ENCODE peak calls at places on chromosomes 5 and 9, in four cellular contexts. O is activated B cell treated with CpG ODN at 0.5 μM for 24 hours, Y is foreskin fibroblast, V is fibroblast of lung. R is an unnamed sample.

GRCh38 chr9:84070590-84070989 is 90.0 kb downstream of the RMI1 start:
- DNase-seq in O (no peak), Y (no peak), V (no peak), R (no peak)

GRCh38 chr9:131578778-131579504 is 33.6 kb downstream of the PRRT1B start:
- DNase-seq in O (no peak), Y (no peak), V (no peak), R (no peak)

GRCh38 chr5:165209101-165209727 is 1703.8 kb downstream of the MAT2B start:
- DNase-seq in O (no peak), Y (peak), V (peak), R (peak)

GRCh38 chr9:124462739-124463138 is 12.5 kb downstream of the ADGRD2 start:
- DNase-seq in O (no peak), Y (no peak), V (no peak), R (no peak)

GRCh38 chr5:140011297-140011802 is 31.7 kb downstream of the NRG2 start:
- DNase-seq in O (no peak), Y (peak), V (peak), R (no peak)

GRCh38 chr5:181190711-181191525 is 14.1 kb downstream of the TRIM7 start:
- DNase-seq in O (peak), Y (peak), V (peak), R (no peak)

GRCh38 chr9:77708416-77708815 is 60.3 kb upstream of the GNA14 start:
- DNase-seq in O (no peak), Y (peak), V (peak), R (peak)

GRCh38 chr5:132086277-132086794 is 12.7 kb downstream of the CSF2 start:
- DNase-seq in O (no peak), Y (peak), V (peak), R (peak)

GRCh38 chr9:477146-477545 is 262.5 kb downstream of the DOCK8 start:
- DNase-seq in O (no peak), Y (no peak), V (peak), R (no peak)

GRCh38 chr9:104872959-104873850 is 54.8 kb downstream of the ABCA1 start:
- DNase-seq in O (no peak), Y (peak), V (peak), R (peak)

GRCh38 chr9:89021154-89021803 is 30.0 kb downstream of the S1PR3 start:
- DNase-seq in O (no peak), Y (peak), V (peak), R (peak)

GRCh38 chr9:77435272-77435671 is 212.8 kb downstream of the GNA14 start:
- DNase-seq in O (no peak), Y (no peak), V (no peak), R (no peak)

GRCh38 chr9:84276741-84277140 is 63.8 kb downstream of the SLC28A3 start:
- DNase-seq in O (no peak), Y (no peak), V (no peak), R (no peak)

GRCh38 chr9:86034863-86035734 is 64.3 kb downstream of the GOLM1 start:
- DNase-seq in O (no peak), Y (peak), V (peak), R (peak)

GRCh38 chr5:39186722-39187539 is 32.4 kb downstream of the FYB1 start:
- DNase-seq in O (no peak), Y (no peak), V (no peak), R (no peak)

GRCh38 chr5:154034944-154035343 is 3.8 kb downstream of the FAM114A2 start:
- DNase-seq in O (no peak), Y (no peak), V (no peak), R (no peak)

GRCh38 chr5:122493091-122493775 is 181.2 kb downstream of the SNCAIP start:
- DNase-seq in O (no peak), Y (no peak), V (peak), R (no peak)

GRCh38 chr9:13351768-13352386 is 72.4 kb upstream of the MPDZ start:
- DNase-seq in O (no peak), Y (peak), V (peak), R (peak)

GRCh38 chr9:133237271-133237731 is 28.3 kb upstream of the OBP2B start:
- DNase-seq in O (no peak), Y (no peak), V (peak), R (no peak)

GRCh38 chr9:89015330-89015729 is 24.1 kb downstream of the S1PR3 start:
- DNase-seq in O (no peak), Y (no peak), V (no peak), R (no peak)

GRCh38 chr9:126239515-126239914 is 87.1 kb upstream of the MVB12B start:
- DNase-seq in O (no peak), Y (no peak), V (no peak), R (no peak)

GRCh38 chr9:84139296-84140100 is 158.9 kb downstream of the RMI1 start:
- DNase-seq in O (no peak), Y (peak), V (peak), R (peak)

GRCh38 chr5:154406231-154406630 is 39.6 kb upstream of the SAP30L start:
- DNase-seq in O (no peak), Y (no peak), V (peak), R (peak)

GRCh38 chr9:113543286-113544000 is 79.9 kb downstream of the RGS3 start:
- DNase-seq in O (no peak), Y (no peak), V (no peak), R (no peak)

GRCh38 chr9:127196826-127197145 is 67.8 kb upstream of the GARNL3 start:
- DNase-seq in O (no peak), Y (no peak), V (no peak), R (no peak)

GRCh38 chr5:6700074-6700685 is 13.1 kb upstream of the TENT4A start:
- DNase-seq in O (no peak), Y (no peak), V (peak), R (no peak)

GRCh38 chr9:127445851-127446719 is 5.1 kb downstream of the RPL12 start:
- DNase-seq in O (no peak), Y (peak), V (no peak), R (no peak)

GRCh38 chr9:112176410-112177010 is 1.4 kb upstream of the SUSD1 start:
- DNase-seq in O (no peak), Y (no peak), V (no peak), R (no peak)

DNA sequence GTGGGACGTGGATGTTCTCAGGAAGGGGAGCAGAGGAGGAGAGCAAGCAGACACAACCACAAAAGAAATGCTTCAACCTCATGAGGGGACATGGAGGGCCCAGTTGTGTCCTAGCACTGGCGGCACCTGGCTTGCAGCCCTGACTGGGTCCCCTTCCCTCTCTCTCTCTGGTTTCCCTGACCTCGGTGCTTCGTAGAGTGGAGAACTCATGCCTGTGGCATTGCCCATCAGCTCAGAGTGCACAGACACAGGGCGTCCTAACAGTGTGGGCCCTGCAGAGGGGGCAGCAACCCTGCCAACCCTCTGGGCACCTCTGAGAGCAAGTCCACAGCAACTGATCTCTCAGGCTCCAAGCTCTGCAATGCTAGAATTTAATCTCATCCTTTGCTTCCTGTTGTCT is 140.6 kb downstream of the BARX1 start:
- DNase-seq in O (peak), Y (no peak), V (no peak), R (no peak)
- TF ChIP-seq CTCF in O (no peak), Y (no peak), V (peak), R (no peak)

DNA sequence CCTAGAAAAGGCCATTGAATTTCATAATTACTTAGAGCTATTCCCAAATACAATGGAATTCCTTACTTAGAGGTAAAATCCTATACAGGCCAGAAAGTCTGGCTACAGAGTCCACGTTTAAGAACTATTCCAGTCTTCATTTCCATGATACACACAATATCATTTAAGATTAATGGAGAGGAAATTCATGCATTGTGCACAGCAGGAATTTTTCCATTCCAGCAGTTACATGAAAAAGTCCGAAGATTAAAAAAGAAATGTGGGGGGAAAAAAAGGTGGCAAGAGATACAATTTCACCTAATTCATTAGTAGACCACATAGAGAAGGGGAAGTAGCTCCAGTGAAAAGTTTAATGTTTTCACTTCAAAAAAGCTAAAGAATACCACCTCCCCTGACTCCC is 63.1 kb downstream of the CHD1 start:
- DNase-seq in O (no peak), Y (no peak), V (peak), R (no peak)
- TF ChIP-seq CTCF in O (no peak), Y (no peak), V (no peak), R (no peak)

GRCh38 chr5:129460951-129461815 is 1.1 kb downstream of the ADAMTS19 start:
- DNase-seq in O (no peak), Y (peak), V (peak), R (no peak)
- TF ChIP-seq CTCF in O (no peak), Y (peak), V (peak), R (no peak)

GRCh38 chr9:20702565-20702964 is 18.5 kb downstream of the FOCAD start:
- DNase-seq in O (no peak), Y (no peak), V (no peak), R (no peak)
- TF ChIP-seq CTCF in O (no peak), Y (no peak), V (no peak), R (no peak)

DNA sequence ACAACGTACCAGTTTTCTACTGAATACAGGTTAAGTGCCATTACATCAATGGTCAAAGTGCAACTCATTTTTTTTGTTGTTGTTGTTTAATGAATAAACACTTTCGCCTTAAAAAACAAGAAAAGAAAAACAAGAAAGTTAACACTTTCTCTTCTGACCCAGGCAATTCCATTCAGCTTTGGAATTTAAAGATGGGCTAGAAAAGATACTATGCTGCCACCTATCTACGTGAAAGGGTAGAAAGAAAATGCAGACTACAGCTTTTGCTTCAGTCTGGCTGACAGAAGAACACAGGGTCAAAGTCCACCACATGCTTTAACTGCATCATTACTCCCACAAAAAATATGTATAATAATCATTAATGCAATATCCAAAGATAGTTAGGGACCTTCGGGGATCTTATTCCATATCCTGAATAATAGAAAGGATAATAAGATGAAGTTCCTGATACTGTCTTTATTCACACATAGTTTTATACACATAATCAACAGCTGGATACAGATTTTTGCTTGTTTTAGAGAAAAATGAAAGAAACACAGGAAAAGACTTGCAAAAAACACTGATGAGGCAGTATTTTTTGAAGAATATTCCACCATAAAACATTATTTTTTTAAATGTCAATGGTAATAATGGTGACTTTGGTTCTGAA is 40.4 kb downstream of the ZDHHC21 start:
- DNase-seq in O (no peak), Y (peak), V (peak), R (peak)
- TF ChIP-seq CTCF in O (no peak), Y (peak), V (peak), R (peak)

DNA sequence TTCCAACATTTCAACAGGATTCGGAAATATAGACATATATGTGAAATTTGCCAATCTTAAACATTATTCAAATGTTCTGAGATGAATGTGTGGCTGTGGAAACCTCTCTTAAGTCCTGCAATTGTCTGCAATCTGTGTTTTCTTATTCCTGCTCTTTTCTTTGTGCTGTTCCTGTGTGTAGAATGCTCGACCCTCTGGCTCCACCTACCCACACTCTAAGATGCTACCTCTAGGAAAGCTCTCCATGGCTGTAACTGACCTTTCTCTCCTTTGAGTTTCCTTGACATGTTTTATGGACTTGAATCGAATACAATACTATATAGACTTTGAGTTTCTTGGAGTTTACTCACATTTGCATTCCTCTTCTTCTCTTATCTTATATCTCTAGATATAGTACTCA is 120.6 kb upstream of the ASTN2 start:
- DNase-seq in O (no peak), Y (no peak), V (no peak), R (no peak)
- TF ChIP-seq CTCF in O (no peak), Y (no peak), V (no peak), R (no peak)

GRCh38 chr5:25995209-25995608 is 1043.2 kb downstream of the CDH9 start:
- DNase-seq in O (no peak), Y (no peak), V (no peak), R (no peak)
- TF ChIP-seq CTCF in O (no peak), Y (no peak), V (no peak), R (no peak)

DNA sequence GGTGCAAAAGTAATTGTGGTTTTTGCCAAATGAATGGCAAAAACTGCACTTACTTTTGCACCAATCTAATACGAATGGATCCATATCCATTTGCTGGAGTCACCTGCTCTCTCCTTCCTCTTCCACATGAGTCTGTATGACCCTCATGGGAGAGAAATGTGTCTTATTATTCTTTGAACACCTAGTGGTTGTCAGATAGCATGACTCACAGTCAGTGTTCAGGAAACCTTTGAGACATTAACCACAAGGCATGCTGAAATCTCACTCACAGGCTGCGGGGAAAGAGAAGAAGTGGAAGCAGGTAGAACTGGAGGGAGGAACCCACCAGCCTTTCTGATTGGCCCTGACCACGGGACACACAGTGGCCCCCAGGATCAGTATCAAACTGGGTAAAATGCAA is 222.8 kb upstream of the KLF4 start:
- DNase-seq in O (no peak), Y (peak), V (peak), R (peak)
- TF ChIP-seq CTCF in O (no peak), Y (no peak), V (no peak), R (peak)

GRCh38 chr9:109182940-109183798 is 16.1 kb upstream of the FRRS1L start:
- DNase-seq in O (no peak), Y (peak), V (peak), R (peak)
- TF ChIP-seq CTCF in O (no peak), Y (peak), V (peak), R (peak)

R was measured in HFFc6.